ENCODE peak calls at places on chromosome 9, in six cellular contexts. L is GM13976, U is GM12865, O is neural progenitor cell, D is HFF-Myc, C is AG04450. T is an unnamed sample.

GRCh38 chr9:70679845-70680244 is 265.4 kb upstream of the KLF9 start:
- DNase-seq in L (no peak), U (no peak), O (no peak), D (no peak), C (no peak), T (no peak)

GRCh38 chr9:8254527-8254926 is 454.9 kb upstream of the DMAC1 start:
- DNase-seq in L (no peak), U (no peak), O (no peak), D (no peak), C (no peak), T (no peak)

GRCh38 chr9:133518706-133519105 is 6.1 kb downstream of the MYMK start:
- DNase-seq in L (no peak), U (no peak), O (no peak), D (no peak), C (no peak), T (no peak)

GRCh38 chr9:134685784-134686183 is 44.2 kb downstream of the COL5A1 start:
- DNase-seq in L (no peak), U (no peak), O (no peak), D (no peak), C (no peak), T (no peak)

GRCh38 chr9:4984171-4984570 is 901 bp upstream of the JAK2 start:
- DNase-seq in L (no peak), U (no peak), O (no peak), D (no peak), C (no peak), T (no peak)

GRCh38 chr9:34246453-34246852 is 67.6 kb downstream of the UBAP1 start:
- DNase-seq in L (no peak), U (no peak), O (no peak), D (no peak), C (no peak), T (no peak)

GRCh38 chr9:85723220-85723619 is 18.5 kb downstream of the AGTPBP1 start:
- DNase-seq in L (no peak), U (no peak), O (peak), D (no peak), C (no peak), T (peak)

GRCh38 chr9:20505574-20505973 is 116.7 kb downstream of the MLLT3 start:
- DNase-seq in L (no peak), U (no peak), O (no peak), D (no peak), C (no peak), T (no peak)

GRCh38 chr9:99966720-99967119 is 60.3 kb downstream of the STX17 start:
- DNase-seq in L (no peak), U (no peak), O (peak), D (peak), C (no peak), T (no peak)

GRCh38 chr9:106769331-106769730 is 93.6 kb upstream of the ZNF462 start:
- DNase-seq in L (no peak), U (no peak), O (no peak), D (no peak), C (no peak), T (no peak)

GRCh38 chr9:127305450-127306226 is 41.1 kb downstream of the GARNL3 start:
- DNase-seq in L (no peak), U (peak), O (no peak), D (no peak), C (no peak), T (no peak)
- TF ChIP-seq CTCF in L (no peak), U (no peak), O (no peak), D (no peak), C (no peak), T (no peak)

GRCh38 chr9:111110805-111111204 is 72.5 kb upstream of the LPAR1 start:
- DNase-seq in L (no peak), U (no peak), O (no peak), D (no peak), C (no peak), T (no peak)

GRCh38 chr9:111106202-111106601 is 67.9 kb upstream of the LPAR1 start:
- DNase-seq in L (no peak), U (no peak), O (peak), D (no peak), C (no peak), T (no peak)

GRCh38 chr9:111107141-111107540 is 68.9 kb upstream of the LPAR1 start:
- DNase-seq in L (no peak), U (peak), O (no peak), D (no peak), C (no peak), T (no peak)

GRCh38 chr9:111113712-111114111 is 75.4 kb upstream of the LPAR1 start:
- DNase-seq in L (no peak), U (no peak), O (no peak), D (no peak), C (no peak), T (no peak)

DNA sequence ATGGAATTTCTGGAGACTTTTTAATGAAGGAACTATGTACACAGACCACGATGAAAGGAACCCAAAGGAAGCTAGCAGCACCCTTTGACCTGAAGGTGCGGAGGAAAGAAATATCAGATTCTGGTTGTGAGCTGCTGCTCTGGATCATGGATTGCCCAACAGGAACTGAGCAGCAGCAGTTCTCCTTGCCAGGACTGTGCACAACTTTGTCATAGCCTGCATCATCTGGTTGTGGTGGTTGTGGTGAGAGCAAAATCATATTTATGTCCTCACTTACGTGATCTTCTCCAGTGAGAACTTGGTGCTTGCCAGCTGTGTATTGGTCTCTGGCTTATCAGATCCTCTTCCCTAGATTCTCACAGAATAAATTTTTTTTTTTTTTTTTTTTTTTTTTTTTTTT is 70.7 kb upstream of the LPAR1 start:
- DNase-seq in L (no peak), U (peak), O (no peak), D (peak), C (peak), T (no peak)
- TF ChIP-seq CTCF in L (no peak), U (no peak), O (no peak), D (no peak), C (no peak), T (no peak)

DNA sequence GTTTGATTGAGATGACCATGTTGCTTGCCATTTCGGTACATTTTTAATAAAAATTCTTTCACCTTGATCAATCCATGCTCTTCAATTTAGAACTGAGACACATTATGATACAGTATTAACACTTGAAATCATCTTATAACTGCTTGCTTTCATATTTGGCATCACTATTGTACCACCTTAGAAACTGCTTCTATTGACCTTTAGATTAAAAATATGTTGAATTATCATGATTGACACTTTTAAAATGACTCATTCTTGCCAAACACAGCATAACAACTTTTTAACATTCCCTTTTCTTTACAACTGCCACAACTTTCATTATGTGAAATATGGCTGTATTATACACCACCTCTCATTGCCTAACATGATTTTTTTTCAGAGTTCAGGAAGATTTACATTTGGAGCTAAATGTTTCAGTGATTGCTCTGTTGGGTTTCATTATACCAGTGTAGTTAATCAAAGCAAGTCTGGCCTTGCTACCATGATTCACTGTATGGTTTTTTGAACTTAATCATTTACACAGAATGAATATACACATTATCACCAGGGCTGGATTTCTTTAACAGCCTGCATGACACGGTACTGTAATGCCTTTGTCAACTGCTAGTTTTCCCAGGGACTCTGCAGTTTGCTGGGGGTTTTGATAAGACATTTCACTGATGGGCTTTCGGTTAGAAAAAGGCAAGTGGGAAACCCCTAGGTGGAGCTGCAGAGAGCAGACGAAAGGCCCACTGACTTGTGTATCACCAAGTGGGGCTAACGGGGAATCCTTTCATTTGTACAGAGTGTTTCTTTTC is 93.6 kb upstream of the TLE4 start:
- DNase-seq in L (peak), U (peak), O (peak), D (no peak), C (no peak), T (peak)
- TF ChIP-seq CTCF in L (peak), U (peak), O (peak), D (peak), C (peak), T (peak)

DNA sequence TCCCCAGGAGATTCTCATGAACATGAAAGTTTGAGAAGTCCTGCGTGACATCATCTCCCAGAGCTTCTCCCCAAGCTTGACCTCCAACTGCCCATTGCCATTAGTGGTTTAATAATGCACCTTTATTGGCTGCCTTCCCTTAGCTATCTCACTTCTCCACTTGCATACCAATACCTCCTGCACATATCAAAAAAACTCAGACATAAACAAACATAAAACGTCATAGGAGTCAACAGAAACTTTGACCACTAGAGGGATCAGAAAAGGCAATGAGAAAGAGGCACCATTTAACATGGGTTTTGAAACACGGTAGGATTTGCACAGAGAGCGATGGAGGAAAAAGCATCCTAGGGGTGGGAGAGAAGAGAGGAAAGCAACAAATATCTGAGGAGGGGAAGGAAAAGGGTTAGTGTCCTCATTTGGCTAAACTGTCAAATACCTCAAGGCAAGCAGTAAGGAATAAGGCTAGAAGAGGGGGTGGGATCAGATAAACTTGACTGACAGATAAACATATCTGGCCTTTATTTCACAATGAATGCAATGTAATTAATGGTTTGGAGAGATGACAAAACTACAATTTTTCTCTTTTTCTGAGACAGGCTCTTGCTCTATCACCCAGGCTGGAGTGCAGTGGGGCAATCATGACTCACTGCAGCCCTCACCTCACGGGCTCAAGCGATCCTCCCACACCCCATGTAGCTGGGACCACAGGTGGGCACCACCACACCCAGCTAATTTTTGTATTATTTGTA is 27.0 kb downstream of the GNAQ start:
- DNase-seq in L (no peak), U (no peak), O (no peak), D (no peak), C (no peak), T (no peak)
- TF ChIP-seq CTCF in L (no peak), U (peak), O (peak), D (peak), C (peak), T (peak)

GRCh38 chr9:80496901-80497565 is 925.3 kb downstream of the TLE4 start:
- DNase-seq in L (no peak), U (no peak), O (no peak), D (no peak), C (no peak), T (no peak)
- TF ChIP-seq CTCF in L (no peak), U (no peak), O (no peak), D (no peak), C (no peak), T (no peak)

GRCh38 chr9:16031486-16031885 is 478.6 kb downstream of the CCDC171 start:
- DNase-seq in L (no peak), U (no peak), O (no peak), D (no peak), C (no peak), T (no peak)

GRCh38 chr9:16031971-16032370 is 479.1 kb downstream of the CCDC171 start:
- DNase-seq in L (no peak), U (no peak), O (no peak), D (no peak), C (no peak), T (no peak)

GRCh38 chr9:16033253-16033652 is 480.4 kb downstream of the CCDC171 start:
- DNase-seq in L (no peak), U (no peak), O (no peak), D (no peak), C (no peak), T (no peak)

GRCh38 chr9:16033921-16034320 is 481.1 kb downstream of the CCDC171 start:
- DNase-seq in L (no peak), U (no peak), O (no peak), D (no peak), C (no peak), T (no peak)

DNA sequence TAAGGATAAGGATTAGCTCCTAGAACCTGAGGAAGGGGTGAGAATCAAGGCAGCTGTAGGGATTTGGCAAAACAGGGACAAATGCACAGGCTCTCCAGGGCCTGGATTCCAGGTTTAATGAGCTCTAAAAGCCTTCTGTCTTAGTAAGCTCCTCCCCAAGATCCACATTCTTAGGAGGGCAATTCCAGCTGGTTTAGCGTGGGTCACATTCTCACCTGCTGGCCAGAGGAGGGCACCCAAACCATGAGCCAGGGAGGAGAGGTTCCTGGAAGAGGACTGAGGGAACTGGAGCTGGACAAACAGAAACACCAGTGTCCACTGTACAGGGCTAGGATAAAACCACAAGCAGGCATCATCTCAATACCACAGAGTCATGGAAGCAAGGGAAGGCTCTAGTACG is 480.0 kb downstream of the CCDC171 start:
- DNase-seq in L (no peak), U (no peak), O (peak), D (no peak), C (no peak), T (no peak)
- TF ChIP-seq CTCF in L (no peak), U (no peak), O (peak), D (no peak), C (peak), T (no peak)